ENCODE peak calls at places on chromosome 5, in eight cellular contexts. E, T, K, R, N, W, Z and O are unnamed samples.
A peak's percentile ranks its signal among the peaks of the same experiment; 100 is the strongest.

GRCh38 chr5:39919876-39920275 is 495.1 kb upstream of the DAB2 start:
- DNase-seq in E (no peak), T (no peak), K (no peak), R (no peak), N (no peak), W (no peak), Z (no peak), O (no peak)

GRCh38 chr5:120567921-120568320 is 103.8 kb downstream of the PRR16 start:
- DNase-seq in E (no peak), T (no peak), K (no peak), R (no peak), N (no peak), W (no peak), Z (no peak), O (no peak)

GRCh38 chr5:143694357-143694756 is 117.6 kb upstream of the HMHB1 start:
- DNase-seq in E (no peak), T (no peak), K (no peak), R (no peak), N (no peak), W (no peak), Z (no peak), O (no peak)

GRCh38 chr5:64594601-64595518 is 89.0 kb downstream of the RGS7BP start:
- DNase-seq in E (no peak), T (no peak), K (no peak), R (no peak), N (no peak), W (peak; percentile 17), Z (no peak), O (no peak)

GRCh38 chr5:88727705-88728313 is 155.2 kb downstream of the MEF2C start:
- DNase-seq in E (no peak), T (peak; percentile 57), K (no peak), R (no peak), N (no peak), W (peak; percentile 57), Z (no peak), O (no peak)

GRCh38 chr5:88799976-88800375 is 83.0 kb downstream of the MEF2C start:
- DNase-seq in E (no peak), T (no peak), K (no peak), R (no peak), N (no peak), W (no peak), Z (no peak), O (no peak)

GRCh38 chr5:141850183-141850768 is 27.9 kb downstream of the PCDH1 start:
- DNase-seq in E (peak; percentile 67), T (peak; percentile 26), K (no peak), R (no peak), N (no peak), W (peak; percentile 61), Z (no peak), O (no peak)

GRCh38 chr5:29845206-29845605 is 1348.3 kb upstream of the CDH6 start:
- DNase-seq in E (no peak), T (no peak), K (no peak), R (no peak), N (no peak), W (no peak), Z (no peak), O (no peak)

GRCh38 chr5:99000878-99001277 is 72.1 kb upstream of the CHD1 start:
- DNase-seq in E (no peak), T (peak; percentile 81), K (no peak), R (no peak), N (no peak), W (peak; percentile 75), Z (no peak), O (no peak)

DNA sequence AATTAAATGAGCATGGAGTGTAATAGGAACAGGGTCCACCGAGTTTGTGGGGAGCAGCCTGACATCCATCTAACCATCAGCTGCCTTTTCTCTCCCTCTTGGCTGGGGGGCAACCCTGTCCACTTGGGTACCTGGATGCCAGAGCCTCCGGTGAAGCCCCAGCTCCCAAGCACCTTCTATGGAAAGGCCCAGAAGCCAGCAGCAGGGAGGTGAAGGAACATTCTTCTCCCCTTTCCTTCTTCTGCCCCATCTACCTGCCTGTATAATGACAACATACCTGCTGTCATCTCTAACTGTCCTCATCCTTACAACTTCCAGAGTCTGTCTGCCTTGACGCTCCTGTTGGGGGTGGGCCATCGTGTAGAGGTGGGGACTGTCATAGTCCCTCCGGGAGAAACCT is 33.1 kb downstream of the THBS4 start:
- DNase-seq in E (no peak), T (no peak), K (no peak), R (no peak), N (no peak), W (no peak), Z (no peak), O (no peak)
- TF ChIP-seq CTCF in E (no peak), T (no peak), K (no peak), R (no peak), N (no peak), W (no peak), Z (no peak), O (no peak)

GRCh38 chr5:10627185-10628115 is 63.6 kb downstream of the ANKRD33B start:
- DNase-seq in E (peak; percentile 72), T (peak; percentile 99), K (peak; percentile 95), R (peak; percentile 84), N (peak; percentile 84), W (peak; percentile 99), Z (peak; percentile 96), O (peak; percentile 75)
- TF ChIP-seq CTCF in E (peak; percentile 82), T (peak; percentile 91), K (peak; percentile 85), R (peak; percentile 97), N (peak; percentile 93), W (peak; percentile 94), Z (peak; percentile 83), O (no peak)

GRCh38 chr5:16593013-16593412 is 23.8 kb downstream of the RETREG1 start:
- DNase-seq in E (no peak), T (no peak), K (no peak), R (no peak), N (no peak), W (peak; percentile 85), Z (peak; percentile 45), O (peak; percentile 38)
- TF ChIP-seq CTCF in E (no peak), T (no peak), K (no peak), R (no peak), N (no peak), W (no peak), Z (no peak), O (no peak)

GRCh38 chr5:75331095-75332090 is 5.6 kb upstream of the HMGCR start:
- DNase-seq in E (peak; percentile 14), T (no peak), K (no peak), R (no peak), N (no peak), W (no peak), Z (no peak), O (no peak)
- TF ChIP-seq CTCF in E (no peak), T (peak; percentile 3), K (no peak), R (no peak), N (no peak), W (peak; percentile 10), Z (no peak), O (no peak)

GRCh38 chr5:96999856-97000255 is 64.0 kb downstream of the LNPEP start:
- DNase-seq in E (no peak), T (no peak), K (no peak), R (no peak), N (no peak), W (no peak), Z (no peak), O (no peak)

GRCh38 chr5:97000391-97000790 is 64.5 kb downstream of the LNPEP start:
- DNase-seq in E (no peak), T (peak; percentile 5), K (no peak), R (no peak), N (no peak), W (no peak), Z (no peak), O (no peak)

GRCh38 chr5:96994493-96994892 is 58.6 kb downstream of the LNPEP start:
- DNase-seq in E (no peak), T (no peak), K (no peak), R (no peak), N (no peak), W (no peak), Z (no peak), O (no peak)

GRCh38 chr5:96995419-96995818 is 59.5 kb downstream of the LNPEP start:
- DNase-seq in E (no peak), T (no peak), K (no peak), R (no peak), N (no peak), W (no peak), Z (no peak), O (no peak)

DNA sequence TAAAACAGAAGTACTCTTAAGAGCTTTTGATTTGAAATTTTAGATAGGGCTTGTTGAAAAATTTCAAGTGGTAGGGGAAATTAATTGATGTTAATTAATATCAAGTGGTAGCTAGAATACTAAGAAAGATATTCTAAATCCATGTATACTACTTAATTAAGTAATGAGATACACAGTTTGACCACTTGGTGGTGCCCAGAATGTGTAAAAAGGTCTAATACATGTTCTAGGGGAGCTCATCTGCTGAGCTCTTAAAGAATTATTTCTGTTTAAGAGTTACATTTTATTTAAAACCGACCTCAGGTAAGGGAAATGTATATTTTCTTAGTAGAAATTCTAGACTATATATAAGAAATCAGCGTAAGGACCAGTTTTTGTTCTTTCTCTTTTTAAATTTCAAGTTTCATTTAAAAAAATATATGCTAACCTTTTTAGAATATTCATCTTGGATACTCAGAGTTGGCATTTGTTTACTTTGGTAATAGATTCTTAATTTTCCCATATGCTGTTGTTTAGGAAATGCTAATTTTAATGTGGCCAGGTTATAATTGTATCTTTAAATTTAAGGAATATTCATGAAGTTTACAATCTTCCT is 61.5 kb downstream of the LNPEP start:
- DNase-seq in E (peak; percentile 14), T (peak; percentile 79), K (no peak), R (no peak), N (peak; percentile 44), W (peak; percentile 85), Z (no peak), O (no peak)
- TF ChIP-seq CTCF in E (no peak), T (peak; percentile 55), K (peak; percentile 43), R (peak; percentile 66), N (peak; percentile 78), W (peak; percentile 53), Z (peak; percentile 26), O (no peak)

GRCh38 chr5:146034127-146034526 is 71.2 kb downstream of the PLAC8L1 start:
- DNase-seq in E (no peak), T (no peak), K (no peak), R (no peak), N (no peak), W (no peak), Z (no peak), O (no peak)
- TF ChIP-seq CTCF in E (no peak), T (no peak), K (no peak), R (no peak), N (no peak), W (no peak), Z (no peak), O (no peak)

GRCh38 chr5:147803941-147804717 is 21.6 kb upstream of the JAKMIP2 start:
- DNase-seq in E (no peak), T (no peak), K (no peak), R (no peak), N (no peak), W (no peak), Z (no peak), O (no peak)
- TF ChIP-seq CTCF in E (no peak), T (no peak), K (no peak), R (no peak), N (no peak), W (no peak), Z (no peak), O (no peak)